ENCODE peak calls at places on chromosomes 5 and 9, in eight cellular contexts. One of them, this sample, is unnamed.

GRCh38 chr5:146447734-146448380 is 724 bp downstream of the TCERG1 start:
- DNase-seq in HCT116: no peak
- DNase-seq in psoas muscle: no peak
- DNase-seq in BE2C: no peak
- DNase-seq in astrocyte of the cerebellum: no peak
- DNase-seq in cardiac muscle cell: peak; percentile 42
- DNase-seq in Caco-2: peak; percentile 21
- DNase-seq in bronchial epithelial cell: peak; percentile 77
- DNase-seq in this sample: no peak

GRCh38 chr5:110865400-110866094 is 126.7 kb downstream of the SLC25A46 start:
- DNase-seq in HCT116: peak; percentile 22
- DNase-seq in psoas muscle: no peak
- DNase-seq in BE2C: peak; percentile 47
- DNase-seq in astrocyte of the cerebellum: no peak
- DNase-seq in cardiac muscle cell: peak; percentile 56
- DNase-seq in Caco-2: peak; percentile 56
- DNase-seq in bronchial epithelial cell: peak; percentile 68
- DNase-seq in this sample: peak; percentile 1

GRCh38 chr5:134101686-134102439 is 12.6 kb upstream of the TCF7 start:
- DNase-seq in HCT116: peak; percentile 21
- DNase-seq in psoas muscle: peak; percentile 84
- DNase-seq in BE2C: peak; percentile 72
- DNase-seq in astrocyte of the cerebellum: no peak
- DNase-seq in cardiac muscle cell: peak; percentile 42
- DNase-seq in Caco-2: peak; percentile 73
- DNase-seq in bronchial epithelial cell: no peak
- DNase-seq in this sample: no peak

GRCh38 chr9:5178126-5178805 is 7.2 kb downstream of the INSL6 start:
- DNase-seq in HCT116: no peak
- DNase-seq in psoas muscle: no peak
- DNase-seq in BE2C: no peak
- DNase-seq in astrocyte of the cerebellum: no peak
- DNase-seq in cardiac muscle cell: no peak
- DNase-seq in Caco-2: no peak
- DNase-seq in bronchial epithelial cell: no peak
- DNase-seq in this sample: no peak

GRCh38 chr9:114097613-114098020 is 1.5 kb downstream of the KIF12 start:
- DNase-seq in HCT116: no peak
- DNase-seq in psoas muscle: no peak
- DNase-seq in BE2C: no peak
- DNase-seq in astrocyte of the cerebellum: no peak
- DNase-seq in cardiac muscle cell: peak; percentile 58
- DNase-seq in Caco-2: no peak
- DNase-seq in bronchial epithelial cell: peak; percentile 25
- DNase-seq in this sample: no peak

GRCh38 chr5:158390556-158390955 is 531.6 kb upstream of the CLINT1 start:
- DNase-seq in HCT116: no peak
- DNase-seq in psoas muscle: no peak
- DNase-seq in BE2C: no peak
- DNase-seq in astrocyte of the cerebellum: no peak
- DNase-seq in cardiac muscle cell: peak; percentile 73
- DNase-seq in Caco-2: no peak
- DNase-seq in bronchial epithelial cell: peak; percentile 82
- DNase-seq in this sample: no peak

GRCh38 chr9:73761905-73762304 is 610.2 kb downstream of the ANXA1 start:
- DNase-seq in HCT116: no peak
- DNase-seq in psoas muscle: no peak
- DNase-seq in BE2C: no peak
- DNase-seq in astrocyte of the cerebellum: no peak
- DNase-seq in cardiac muscle cell: no peak
- DNase-seq in Caco-2: no peak
- DNase-seq in bronchial epithelial cell: no peak
- DNase-seq in this sample: no peak

GRCh38 chr9:17031546-17031945 is 103.3 kb upstream of the CNTLN start:
- DNase-seq in HCT116: no peak
- DNase-seq in psoas muscle: no peak
- DNase-seq in BE2C: no peak
- DNase-seq in astrocyte of the cerebellum: no peak
- DNase-seq in cardiac muscle cell: no peak
- DNase-seq in Caco-2: no peak
- DNase-seq in bronchial epithelial cell: no peak
- DNase-seq in this sample: no peak

GRCh38 chr5:95739857-95740256 is 8.7 kb downstream of the RHOBTB3 start:
- DNase-seq in HCT116: no peak
- DNase-seq in psoas muscle: no peak
- DNase-seq in BE2C: no peak
- DNase-seq in astrocyte of the cerebellum: no peak
- DNase-seq in cardiac muscle cell: no peak
- DNase-seq in Caco-2: no peak
- DNase-seq in bronchial epithelial cell: no peak
- DNase-seq in this sample: no peak

GRCh38 chr9:90851444-90851843 is 49.8 kb downstream of the SYK start:
- DNase-seq in HCT116: no peak
- DNase-seq in psoas muscle: no peak
- DNase-seq in BE2C: no peak
- DNase-seq in astrocyte of the cerebellum: no peak
- DNase-seq in cardiac muscle cell: no peak
- DNase-seq in Caco-2: no peak
- DNase-seq in bronchial epithelial cell: no peak
- DNase-seq in this sample: no peak

GRCh38 chr5:65299841-65300240 is 181.9 kb downstream of the ADAMTS6 start:
- DNase-seq in HCT116: no peak
- DNase-seq in psoas muscle: no peak
- DNase-seq in BE2C: no peak
- DNase-seq in astrocyte of the cerebellum: peak; percentile 34
- DNase-seq in cardiac muscle cell: peak; percentile 2
- DNase-seq in Caco-2: no peak
- DNase-seq in bronchial epithelial cell: no peak
- DNase-seq in this sample: no peak

GRCh38 chr5:109407913-109408312 is 1.9 kb downstream of the PJA2 start:
- DNase-seq in HCT116: no peak
- DNase-seq in psoas muscle: no peak
- DNase-seq in BE2C: no peak
- DNase-seq in astrocyte of the cerebellum: no peak
- DNase-seq in cardiac muscle cell: no peak
- DNase-seq in Caco-2: no peak
- DNase-seq in bronchial epithelial cell: no peak
- DNase-seq in this sample: peak; percentile 14

GRCh38 chr9:131297903-131298302 is 8.4 kb downstream of the PLPP7 start:
- DNase-seq in HCT116: no peak
- DNase-seq in psoas muscle: peak; percentile 66
- DNase-seq in BE2C: no peak
- DNase-seq in astrocyte of the cerebellum: no peak
- DNase-seq in cardiac muscle cell: peak; percentile 38
- DNase-seq in Caco-2: no peak
- DNase-seq in bronchial epithelial cell: no peak
- DNase-seq in this sample: no peak

GRCh38 chr5:159230657-159231056 is 21.3 kb upstream of the RNF145 start:
- DNase-seq in HCT116: no peak
- DNase-seq in psoas muscle: no peak
- DNase-seq in BE2C: peak; percentile 38
- DNase-seq in astrocyte of the cerebellum: no peak
- DNase-seq in cardiac muscle cell: no peak
- DNase-seq in Caco-2: peak; percentile 24
- DNase-seq in bronchial epithelial cell: peak; percentile 85
- DNase-seq in this sample: no peak

GRCh38 chr9:35303567-35303966 is 141.8 kb downstream of the UNC13B start:
- DNase-seq in HCT116: no peak
- DNase-seq in psoas muscle: no peak
- DNase-seq in BE2C: no peak
- DNase-seq in astrocyte of the cerebellum: no peak
- DNase-seq in cardiac muscle cell: no peak
- DNase-seq in Caco-2: no peak
- DNase-seq in bronchial epithelial cell: no peak
- DNase-seq in this sample: no peak

GRCh38 chr5:122436615-122437014 is 124.6 kb downstream of the SNCAIP start:
- DNase-seq in HCT116: no peak
- DNase-seq in psoas muscle: no peak
- DNase-seq in BE2C: no peak
- DNase-seq in astrocyte of the cerebellum: no peak
- DNase-seq in cardiac muscle cell: peak; percentile 9
- DNase-seq in Caco-2: no peak
- DNase-seq in bronchial epithelial cell: no peak
- DNase-seq in this sample: no peak

GRCh38 chr5:75048457-75048953 is 3.9 kb downstream of the GCNT4 start:
- DNase-seq in HCT116: no peak
- DNase-seq in psoas muscle: no peak
- DNase-seq in BE2C: no peak
- DNase-seq in astrocyte of the cerebellum: no peak
- DNase-seq in cardiac muscle cell: peak; percentile 25
- DNase-seq in Caco-2: no peak
- DNase-seq in bronchial epithelial cell: no peak
- DNase-seq in this sample: no peak

GRCh38 chr5:67209141-67209771 is 12.7 kb upstream of the CD180 start:
- DNase-seq in HCT116: peak; percentile 69
- DNase-seq in psoas muscle: no peak
- DNase-seq in BE2C: peak; percentile 83
- DNase-seq in astrocyte of the cerebellum: peak; percentile 70
- DNase-seq in cardiac muscle cell: peak; percentile 86
- DNase-seq in Caco-2: peak; percentile 80
- DNase-seq in bronchial epithelial cell: peak; percentile 78
- DNase-seq in this sample: peak; percentile 23

GRCh38 chr5:35393901-35394300 is 163.6 kb upstream of the PRLR start:
- DNase-seq in HCT116: no peak
- DNase-seq in psoas muscle: no peak
- DNase-seq in BE2C: no peak
- DNase-seq in astrocyte of the cerebellum: no peak
- DNase-seq in cardiac muscle cell: no peak
- DNase-seq in Caco-2: no peak
- DNase-seq in bronchial epithelial cell: no peak
- DNase-seq in this sample: no peak

GRCh38 chr5:124923131-124923530 is 176.7 kb upstream of the ZNF608 start:
- DNase-seq in HCT116: no peak
- DNase-seq in psoas muscle: no peak
- DNase-seq in BE2C: no peak
- DNase-seq in astrocyte of the cerebellum: no peak
- DNase-seq in cardiac muscle cell: peak; percentile 50
- DNase-seq in Caco-2: no peak
- DNase-seq in bronchial epithelial cell: no peak
- DNase-seq in this sample: no peak

DNA sequence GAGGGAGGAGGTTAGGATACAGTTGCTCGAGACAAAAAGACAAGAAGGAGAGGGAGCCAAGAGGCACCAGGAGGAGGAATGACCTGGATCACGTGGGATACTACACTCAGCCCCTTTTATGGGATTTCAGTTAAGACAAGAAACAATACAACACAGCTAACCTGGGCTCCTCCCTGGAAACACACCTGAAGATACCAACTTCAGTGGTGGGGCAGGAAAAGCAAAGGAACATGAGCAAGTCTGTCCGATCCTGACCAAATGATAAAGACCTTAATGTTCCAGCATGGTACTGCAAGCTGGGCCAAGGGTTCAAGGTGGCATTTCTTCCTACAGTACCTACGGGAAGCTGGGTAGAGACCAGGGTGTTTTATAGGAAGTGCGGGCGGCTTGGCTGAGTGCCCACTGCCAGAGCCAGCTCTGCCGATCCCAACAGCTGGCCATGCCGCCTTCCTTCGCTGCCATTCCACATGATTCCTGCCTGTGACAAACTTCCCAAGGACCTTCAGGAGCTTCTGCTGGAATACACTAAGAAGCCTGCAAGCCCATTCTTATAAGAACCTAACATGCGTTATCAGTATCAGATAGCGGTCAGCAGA is 22.1 kb downstream of the MYO10 start:
- DNase-seq in HCT116: no peak
- DNase-seq in psoas muscle: no peak
- DNase-seq in BE2C: no peak
- DNase-seq in astrocyte of the cerebellum: no peak
- DNase-seq in cardiac muscle cell: no peak
- DNase-seq in Caco-2: no peak
- DNase-seq in bronchial epithelial cell: no peak
- DNase-seq in this sample: no peak
- H3K4me3 ChIP-seq in HCT116: peak overlapping the region; percentile 45
- H3K4me3 ChIP-seq in psoas muscle: peak overlapping the region; percentile 5
- H3K4me3 ChIP-seq in BE2C: no peak overlapping the region
- H3K4me3 ChIP-seq in astrocyte of the cerebellum: no peak overlapping the region
- H3K4me3 ChIP-seq in cardiac muscle cell: no peak overlapping the region
- H3K4me3 ChIP-seq in Caco-2: no peak overlapping the region
- H3K4me3 ChIP-seq in bronchial epithelial cell: no peak overlapping the region
- H3K4me3 ChIP-seq in this sample: no peak overlapping the region

DNA sequence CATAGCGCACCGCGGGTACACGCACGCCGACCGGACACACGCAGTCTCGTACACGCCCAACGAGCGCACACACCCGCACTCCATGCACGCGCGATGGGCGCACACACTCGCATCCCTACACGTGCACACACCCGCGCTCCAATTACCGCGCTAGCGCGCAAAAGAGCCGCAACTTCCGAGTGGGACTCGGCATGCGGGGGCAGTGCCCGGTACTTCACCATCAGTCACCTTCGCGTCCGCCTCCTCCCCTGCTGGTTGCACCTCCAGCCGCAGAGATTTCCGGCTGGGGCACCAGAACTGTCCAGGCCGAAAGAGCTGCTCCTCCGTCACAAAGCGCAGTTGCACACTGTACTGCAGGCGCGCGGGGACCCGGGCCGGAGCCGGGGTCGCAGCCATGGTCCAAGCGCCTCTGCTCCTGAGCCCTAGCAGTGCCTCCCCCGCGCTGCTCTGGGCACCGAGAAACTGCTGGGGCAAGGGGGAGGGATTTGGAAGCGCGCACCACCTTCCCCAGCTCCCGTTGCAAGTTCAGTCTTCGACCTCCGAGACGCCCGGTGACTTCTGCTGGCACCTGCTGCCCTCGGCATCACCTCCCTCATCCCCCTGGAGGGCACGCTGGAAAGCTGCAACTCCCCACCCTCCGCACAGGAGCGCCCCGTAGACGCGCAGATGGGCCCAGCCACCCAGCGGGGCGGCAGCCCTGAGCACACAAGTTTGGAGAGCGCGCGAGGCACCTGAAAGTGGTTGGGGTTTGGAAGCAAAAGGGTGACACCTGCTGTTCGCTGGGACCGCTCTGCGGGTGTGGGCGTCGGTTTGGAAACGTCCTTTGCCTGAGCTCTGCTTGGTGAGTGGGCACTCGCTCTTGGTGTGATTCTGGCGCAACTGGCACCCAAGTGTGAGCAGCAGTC is 337.4 kb upstream of the PUM3 start:
- DNase-seq in HCT116: no peak
- DNase-seq in psoas muscle: peak; percentile 55
- DNase-seq in BE2C: peak; percentile 20
- DNase-seq in astrocyte of the cerebellum: peak; percentile 6
- DNase-seq in cardiac muscle cell: peak; percentile 13
- DNase-seq in Caco-2: peak; percentile 32
- DNase-seq in bronchial epithelial cell: peak; percentile 44
- DNase-seq in this sample: no peak
- TF ChIP-seq CTCF in HCT116: peak; percentile 34
- TF ChIP-seq CTCF in psoas muscle: peak; percentile 14
- TF ChIP-seq CTCF in BE2C: peak; percentile 27
- TF ChIP-seq CTCF in astrocyte of the cerebellum: peak; percentile 35
- TF ChIP-seq CTCF in cardiac muscle cell: peak; percentile 15
- TF ChIP-seq CTCF in Caco-2: peak; percentile 25
- TF ChIP-seq CTCF in bronchial epithelial cell: peak; percentile 85
- TF ChIP-seq CTCF in this sample: peak; percentile 13

GRCh38 chr5:82405618-82406199 is 127.6 kb upstream of the RPS23 start:
- DNase-seq in HCT116: no peak
- DNase-seq in psoas muscle: no peak
- DNase-seq in BE2C: no peak
- DNase-seq in astrocyte of the cerebellum: peak; percentile 99
- DNase-seq in cardiac muscle cell: peak; percentile 98
- DNase-seq in Caco-2: no peak
- DNase-seq in bronchial epithelial cell: peak; percentile 100
- DNase-seq in this sample: no peak
- H3K4me3 ChIP-seq in HCT116: no peak overlapping the region
- H3K4me3 ChIP-seq in psoas muscle: no peak overlapping the region
- H3K4me3 ChIP-seq in BE2C: no peak overlapping the region
- H3K4me3 ChIP-seq in astrocyte of the cerebellum: no peak overlapping the region
- H3K4me3 ChIP-seq in cardiac muscle cell: no peak overlapping the region
- H3K4me3 ChIP-seq in Caco-2: no peak overlapping the region
- H3K4me3 ChIP-seq in bronchial epithelial cell: no peak overlapping the region
- H3K4me3 ChIP-seq in this sample: no peak overlapping the region

GRCh38 chr5:90161399-90161798 is 248.2 kb downstream of the CETN3 start:
- DNase-seq in HCT116: peak; percentile 39
- DNase-seq in psoas muscle: no peak
- DNase-seq in BE2C: peak; percentile 42
- DNase-seq in astrocyte of the cerebellum: no peak
- DNase-seq in cardiac muscle cell: peak; percentile 96
- DNase-seq in Caco-2: peak; percentile 59
- DNase-seq in bronchial epithelial cell: peak; percentile 41
- DNase-seq in this sample: no peak
- TF ChIP-seq CTCF in HCT116: peak; percentile 48
- TF ChIP-seq CTCF in psoas muscle: no peak
- TF ChIP-seq CTCF in BE2C: peak; percentile 35
- TF ChIP-seq CTCF in astrocyte of the cerebellum: peak; percentile 22
- TF ChIP-seq CTCF in cardiac muscle cell: peak; percentile 70
- TF ChIP-seq CTCF in Caco-2: peak; percentile 18
- TF ChIP-seq CTCF in bronchial epithelial cell: peak; percentile 54
- TF ChIP-seq CTCF in this sample: no peak

This sample was measured in HL-60.